ENCODE peak calls at places on chromosomes 6 and 20, in seven cellular contexts. M is esophagus muscularis mucosa, R is sigmoid colon, W is H54, U is IMR-90, A is K562, N is transverse colon. Y is an unnamed sample.
A peak's percentile ranks its signal among the peaks of the same experiment; 100 is the strongest.

GRCh38 chr20:32804022-32804715 is 15.6 kb upstream of the MAPRE1 start:
- DNase-seq in M (no peak), R (no peak), W (no peak), U (no peak), A (no peak), N (no peak), Y (no peak)

GRCh38 chr6:30883743-30884520 is at the start of gene DDR1:
- DNase-seq in M (no peak), R (peak; percentile 91), W (peak; percentile 59), U (peak; percentile 54), A (peak; percentile 94), N (peak; percentile 83), Y (peak; percentile 89)

GRCh38 chr20:967796-968742 is 34.0 kb downstream of the RSPO4 start:
- DNase-seq in M (no peak), R (no peak), W (no peak), U (peak; percentile 36), A (peak; percentile 75), N (no peak), Y (no peak)

GRCh38 chr20:40524071-40524470 is 165.0 kb downstream of the MAFB start:
- DNase-seq in M (no peak), R (no peak), W (no peak), U (no peak), A (no peak), N (no peak), Y (no peak)

GRCh38 chr20:25470045-25470444 is 62.6 kb downstream of the GINS1 start:
- DNase-seq in M (no peak), R (peak; percentile 58), W (no peak), U (peak; percentile 25), A (peak; percentile 42), N (peak; percentile 49), Y (no peak)

GRCh38 chr6:138882369-138883017 is 86.6 kb downstream of the ECT2L start:
- DNase-seq in M (no peak), R (no peak), W (no peak), U (no peak), A (no peak), N (no peak), Y (no peak)

GRCh38 chr20:51093240-51093763 is 70.4 kb upstream of the KCNG1 start:
- DNase-seq in M (no peak), R (no peak), W (no peak), U (no peak), A (no peak), N (no peak), Y (no peak)

GRCh38 chr6:35370124-35370741 is 27.9 kb downstream of the PPARD start:
- DNase-seq in M (peak; percentile 92), R (peak; percentile 84), W (peak; percentile 91), U (peak; percentile 95), A (no peak), N (peak; percentile 50), Y (peak; percentile 52)

GRCh38 chr6:48429610-48430009 is 318.6 kb upstream of the PTCHD4 start:
- DNase-seq in M (no peak), R (no peak), W (no peak), U (no peak), A (no peak), N (no peak), Y (no peak)

GRCh38 chr20:32559753-32560380 is 25.3 kb downstream of the NOL4L start:
- DNase-seq in M (no peak), R (no peak), W (no peak), U (no peak), A (no peak), N (no peak), Y (no peak)

GRCh38 chr6:89311853-89312531 is 3.1 kb downstream of the GABRR2 start:
- DNase-seq in M (no peak), R (peak; percentile 86), W (peak; percentile 23), U (peak; percentile 54), A (no peak), N (peak; percentile 55), Y (peak; percentile 57)

GRCh38 chr6:23325065-23325464 is 755.7 kb downstream of the HDGFL1 start:
- DNase-seq in M (peak; percentile 84), R (no peak), W (no peak), U (no peak), A (no peak), N (no peak), Y (no peak)

GRCh38 chr6:53246924-53247323 is 98.3 kb upstream of the GCM1 start:
- DNase-seq in M (no peak), R (no peak), W (no peak), U (no peak), A (no peak), N (no peak), Y (no peak)

GRCh38 chr20:15836634-15837033 is 736.6 kb downstream of the KIF16B start:
- DNase-seq in M (no peak), R (no peak), W (no peak), U (no peak), A (no peak), N (no peak), Y (no peak)

GRCh38 chr6:35581633-35582032 is 68.9 kb upstream of the TULP1 start:
- DNase-seq in M (no peak), R (no peak), W (no peak), U (peak; percentile 26), A (no peak), N (no peak), Y (no peak)

GRCh38 chr6:165091121-165091785 is 218.2 kb downstream of the C6orf118 start:
- DNase-seq in M (no peak), R (no peak), W (no peak), U (no peak), A (no peak), N (no peak), Y (no peak)

GRCh38 chr20:19974621-19975435 is 42.3 kb upstream of the NAA20 start:
- DNase-seq in M (peak; percentile 95), R (peak; percentile 97), W (peak; percentile 59), U (peak; percentile 97), A (no peak), N (peak; percentile 63), Y (peak; percentile 91)

GRCh38 chr6:155374681-155375080 is 60.4 kb upstream of the TFB1M start:
- DNase-seq in M (no peak), R (no peak), W (no peak), U (no peak), A (no peak), N (no peak), Y (no peak)

GRCh38 chr20:13102237-13102636 is 93.5 kb downstream of the SPTLC3 start:
- DNase-seq in M (no peak), R (no peak), W (no peak), U (peak; percentile 1), A (no peak), N (no peak), Y (no peak)

DNA sequence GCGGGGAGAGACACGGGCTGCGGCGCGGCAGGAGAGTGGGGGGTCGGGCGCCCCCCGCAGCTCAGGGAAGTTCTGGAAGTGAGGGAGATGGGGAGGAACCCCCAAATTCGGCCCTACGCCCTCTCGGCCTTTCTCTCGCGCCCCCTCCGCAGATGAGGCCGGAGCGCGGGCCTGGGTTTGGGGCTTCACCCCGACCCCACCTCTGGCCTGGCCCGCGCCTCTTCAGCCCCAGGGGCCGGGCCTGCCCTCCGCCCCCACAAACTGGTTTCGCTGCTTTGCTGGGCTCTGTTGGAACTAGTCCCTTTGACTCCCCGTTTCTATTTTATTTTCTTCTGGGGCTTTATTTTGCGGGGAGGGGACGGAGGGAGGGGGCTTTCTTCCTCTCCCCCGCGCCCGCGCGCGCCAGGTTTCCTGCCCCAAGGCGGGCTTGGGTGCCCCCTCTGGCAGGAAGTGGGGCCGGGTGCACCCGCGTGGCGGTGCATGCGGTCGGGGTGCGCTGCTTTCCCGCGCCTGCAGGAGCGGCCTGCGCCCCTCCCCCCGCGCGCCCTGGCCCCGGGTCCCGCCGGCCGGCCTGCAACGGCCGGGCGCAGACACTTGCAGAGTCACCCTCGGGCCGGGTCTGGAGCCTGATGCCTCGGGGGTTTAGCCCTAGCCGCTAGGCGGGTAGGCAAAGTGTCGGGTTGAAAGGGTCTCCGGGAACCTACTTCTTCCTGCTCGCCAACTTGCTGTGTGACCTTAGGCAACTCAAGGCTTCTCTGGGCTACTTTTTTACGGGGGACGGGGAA is 1.2 kb downstream of the HMGA1 start:
- DNase-seq in M (peak; percentile 82), R (peak; percentile 68), W (peak; percentile 48), U (peak; percentile 33), A (peak; percentile 84), N (peak; percentile 68), Y (peak; percentile 35)
- TF ChIP-seq POLR2A in M (no peak), R (no peak), W (no peak), U (peak; percentile 44), A (peak; percentile 78), N (no peak), Y (no peak)

DNA sequence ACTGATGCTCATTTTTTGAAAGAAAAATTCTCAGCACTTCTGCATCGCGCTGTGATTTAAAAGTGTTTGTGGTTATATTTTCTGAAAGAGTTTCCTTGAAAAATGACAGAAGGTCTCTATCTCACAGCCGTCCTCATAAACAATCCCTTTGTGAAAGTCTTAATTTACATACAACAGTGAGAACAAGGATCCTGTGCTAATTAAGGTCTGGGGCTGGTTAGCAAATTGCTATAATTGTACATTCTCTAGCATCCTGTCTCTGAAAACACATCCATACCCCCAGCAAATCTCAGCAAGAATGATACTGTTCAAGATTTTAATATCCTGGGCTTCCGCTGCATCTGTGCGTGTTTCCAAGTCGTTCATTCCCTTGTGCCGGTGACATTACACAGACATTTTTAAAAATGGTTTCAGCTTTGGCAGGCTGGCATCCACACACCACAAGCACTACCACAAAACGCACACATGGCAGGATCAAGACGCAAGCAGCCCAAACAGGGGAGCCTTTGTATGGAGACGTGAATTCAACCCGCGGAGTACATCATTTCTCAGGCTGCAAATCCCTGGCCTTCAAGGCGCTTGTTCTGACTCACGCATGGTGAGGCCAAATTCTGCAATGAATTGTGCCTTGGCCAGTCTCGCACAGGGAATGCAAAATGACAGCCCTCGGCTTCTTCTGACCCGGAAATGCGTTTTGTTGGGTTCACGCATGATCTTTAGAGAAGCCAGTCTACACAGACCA is 20.3 kb downstream of the ZMYND8 start:
- DNase-seq in M (no peak), R (peak; percentile 94), W (no peak), U (peak; percentile 87), A (no peak), N (peak; percentile 56), Y (peak; percentile 66)
- TF ChIP-seq POLR2A in M (no peak), R (no peak), W (no peak), U (no peak), A (no peak), N (no peak), Y (no peak)

GRCh38 chr20:62776692-62777527 is 19.4 kb upstream of the MRGBP start:
- DNase-seq in M (no peak), R (no peak), W (peak; percentile 76), U (peak; percentile 13), A (peak; percentile 89), N (peak; percentile 55), Y (no peak)
- TF ChIP-seq POLR2A in M (no peak), R (no peak), W (no peak), U (no peak), A (peak; percentile 92), N (no peak), Y (no peak)

DNA sequence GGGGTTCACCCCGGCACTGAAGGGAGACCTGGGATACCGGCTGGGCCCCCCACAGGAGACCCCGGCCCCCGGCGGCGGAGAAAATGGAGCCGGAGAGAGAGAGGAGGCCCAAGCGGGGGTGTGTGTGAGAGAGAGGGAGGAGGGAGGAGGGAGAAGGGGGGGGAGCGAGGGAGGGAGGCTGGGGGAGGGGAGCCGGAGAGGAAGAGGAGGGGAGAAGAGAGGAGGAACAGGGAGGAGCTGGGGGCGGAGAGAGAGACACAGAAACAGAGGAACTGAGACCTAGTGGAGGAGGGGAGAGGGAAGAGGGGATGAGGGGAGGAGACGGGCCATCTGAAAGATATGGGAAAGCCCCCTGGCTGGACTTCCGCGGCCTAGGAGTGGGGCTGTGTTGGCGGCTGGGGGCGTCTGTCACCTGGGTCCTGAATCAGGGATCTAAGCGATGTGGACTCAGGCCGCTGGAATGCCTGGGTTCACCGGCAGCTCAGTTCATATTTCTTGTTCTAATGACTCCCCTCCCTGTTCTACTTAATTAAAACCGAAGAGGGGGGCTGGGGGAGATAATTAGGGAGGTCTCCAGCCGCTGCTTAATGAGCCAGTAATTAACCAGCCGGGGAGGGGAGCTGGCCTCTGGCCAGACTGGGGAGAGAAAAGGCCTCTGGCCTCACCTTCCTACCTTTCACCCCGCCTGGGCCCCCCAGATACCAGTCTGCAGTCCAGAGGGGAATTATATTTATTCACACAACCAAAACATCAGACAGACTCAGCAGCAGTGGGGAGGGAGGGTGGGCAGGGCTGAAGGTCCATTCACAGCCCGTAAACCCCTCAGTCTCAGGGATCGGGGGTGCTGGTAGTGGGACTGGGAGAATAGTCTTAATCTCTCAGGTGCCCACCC is at the start of gene PBX2:
- DNase-seq in M (peak; percentile 98), R (peak; percentile 98), W (peak; percentile 53), U (peak; percentile 89), A (peak; percentile 85), N (peak; percentile 94), Y (peak; percentile 91)
- TF ChIP-seq POLR2A in M (peak; percentile 57), R (peak; percentile 93), W (peak; percentile 33), U (peak; percentile 23), A (peak; percentile 80), N (peak; percentile 75), Y (peak; percentile 86)